ENCODE peak calls at places on chromosomes 6 and 20, in four cellular contexts. O is HepG2, Q is H1, B is GM12878. Y is an unnamed sample.

GRCh38 chr20:46933150-46933549 is 38.5 kb downstream of the EYA2 start:
- DNase-seq in Q (no peak), B (no peak), O (no peak), Y (no peak)

GRCh38 chr20:51008718-51009117 is 14.2 kb downstream of the KCNG1 start:
- DNase-seq in B (no peak), Q (no peak), O (no peak), Y (no peak)

GRCh38 chr6:31792741-31793140 is 2.8 kb downstream of the VARS1 start:
- DNase-seq in Q (no peak), O (no peak), B (no peak), Y (no peak)

GRCh38 chr6:26660096-26660425 is 515 bp upstream of the ZNF322 start:
- DNase-seq in B (no peak), O (peak; percentile 27), Q (no peak), Y (no peak)

GRCh38 chr6:4413073-4413472 is 277.7 kb upstream of the ECI2 start:
- DNase-seq in O (no peak), Q (no peak), B (no peak), Y (no peak)

GRCh38 chr6:117555882-117556498 is 46.3 kb downstream of the GOPC start:
- DNase-seq in O (peak; percentile 27), B (no peak), Q (no peak), Y (no peak)

GRCh38 chr20:54167909-54168872 is 5.6 kb downstream of the CYP24A1 start:
- DNase-seq in Q (no peak), B (no peak), O (peak; percentile 47), Y (no peak)

GRCh38 chr6:93047033-93047432 is 372.3 kb downstream of the EPHA7 start:
- DNase-seq in B (no peak), Q (no peak), O (no peak), Y (no peak)

GRCh38 chr6:166587631-166588413 is 1.3 kb upstream of the RAMACL start:
- DNase-seq in Q (no peak), B (peak; percentile 58), O (no peak), Y (no peak)

GRCh38 chr20:5973172-5973571 is 22.7 kb downstream of the MCM8 start:
- DNase-seq in O (no peak), B (no peak), Q (no peak), Y (no peak)

GRCh38 chr6:70901324-70901723 is 55.5 kb downstream of the B3GAT2 start:
- DNase-seq in O (no peak), B (no peak), Q (no peak), Y (no peak)

GRCh38 chr20:1876975-1877603 is 18.1 kb upstream of the SIRPA start:
- DNase-seq in O (no peak), Q (no peak), B (no peak), Y (no peak)

GRCh38 chr20:8153281-8153908 is 21.3 kb downstream of the PLCB1 start:
- DNase-seq in O (no peak), B (peak; percentile 51), Q (no peak), Y (no peak)

GRCh38 chr6:155434117-155434516 is 21.5 kb downstream of the NOX3 start:
- DNase-seq in B (no peak), Q (no peak), O (no peak), Y (no peak)

GRCh38 chr20:33990075-33990474 is 3.6 kb upstream of the RALY start:
- DNase-seq in Q (no peak), B (no peak), O (no peak), Y (no peak)

GRCh38 chr6:80508885-80509630 is 402.6 kb downstream of the BCKDHB start:
- DNase-seq in O (peak; percentile 76), Q (no peak), B (no peak), Y (no peak)

GRCh38 chr6:53441035-53441493 is 92.3 kb upstream of the ELOVL5 start:
- DNase-seq in B (no peak), Q (no peak), O (no peak), Y (no peak)

GRCh38 chr20:52060794-52061714 is 130.5 kb downstream of the ZFP64 start:
- DNase-seq in O (peak; percentile 71), Q (no peak), B (no peak), Y (peak; percentile 74)

GRCh38 chr20:54475334-54476287 is at the start of gene DOK5:
- DNase-seq in O (no peak), Q (no peak), B (no peak), Y (no peak)

GRCh38 chr20:44642203-44643153 is 9.0 kb downstream of the ADA start:
- DNase-seq in Q (no peak), B (peak; percentile 77), O (peak; percentile 69), Y (peak; percentile 44)

GRCh38 chr6:144500886-144501285 is 215.8 kb downstream of the UTRN start:
- DNase-seq in Q (no peak), O (no peak), B (no peak), Y (no peak)

GRCh38 chr6:28719275-28719940 is 193.7 kb downstream of the GPX5 start:
- DNase-seq in Q (no peak), O (peak; percentile 35), B (no peak), Y (no peak)

GRCh38 chr6:91476000-91476399 is 889.1 kb upstream of the MAP3K7 start:
- DNase-seq in B (no peak), Q (no peak), O (peak; percentile 7), Y (no peak)

GRCh38 chr6:54361734-54362133 is 53.5 kb downstream of the TINAG start:
- DNase-seq in Q (no peak), B (no peak), O (no peak), Y (no peak)

GRCh38 chr6:118377711-118378414 is 170.2 kb upstream of the PLN start:
- DNase-seq in O (no peak), B (no peak), Q (no peak), Y (no peak)

GRCh38 chr6:133315811-133316210 is 74.7 kb downstream of the EYA4 start:
- DNase-seq in Q (no peak), O (no peak), B (no peak), Y (no peak)

GRCh38 chr6:108591040-108591816 is 30.5 kb downstream of the FOXO3 start:
- DNase-seq in Q (no peak), B (no peak), O (no peak), Y (no peak)

DNA sequence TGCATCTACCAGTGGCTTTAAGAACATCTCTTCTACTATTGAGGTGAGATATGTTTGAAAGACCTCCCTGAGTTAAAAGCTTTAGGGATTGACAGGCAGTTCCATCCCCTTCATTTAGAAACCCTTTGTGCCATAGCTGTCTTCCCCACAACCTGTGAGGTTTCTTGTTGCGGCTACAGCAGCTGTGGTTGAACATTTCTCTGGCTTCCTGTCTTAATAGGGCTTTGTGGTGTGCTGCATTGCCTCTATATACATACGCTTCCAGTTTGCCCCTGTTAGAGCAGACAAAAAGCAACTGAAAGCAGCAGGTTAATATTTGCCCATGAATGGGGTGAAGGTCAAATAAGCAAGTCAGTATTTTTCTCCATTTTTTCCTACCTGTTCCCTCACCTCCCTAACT is 210.2 kb downstream of the TMEM200A start:
- DNase-seq in Q (no peak), B (peak; percentile 87), O (peak; percentile 15), Y (no peak)
- TF ChIP-seq YY1 in Q (no peak), B (no peak), O (no peak), Y (no peak)

GRCh38 chr20:35489717-35490116 is 34.3 kb downstream of the CEP250 start:
- DNase-seq in B (no peak), O (no peak), Q (no peak), Y (no peak)
- H3K4me3 ChIP-seq in B (peak overlapping the region; percentile 100), O (no peak overlapping the region), Q (no peak overlapping the region), Y (no peak overlapping the region)

DNA sequence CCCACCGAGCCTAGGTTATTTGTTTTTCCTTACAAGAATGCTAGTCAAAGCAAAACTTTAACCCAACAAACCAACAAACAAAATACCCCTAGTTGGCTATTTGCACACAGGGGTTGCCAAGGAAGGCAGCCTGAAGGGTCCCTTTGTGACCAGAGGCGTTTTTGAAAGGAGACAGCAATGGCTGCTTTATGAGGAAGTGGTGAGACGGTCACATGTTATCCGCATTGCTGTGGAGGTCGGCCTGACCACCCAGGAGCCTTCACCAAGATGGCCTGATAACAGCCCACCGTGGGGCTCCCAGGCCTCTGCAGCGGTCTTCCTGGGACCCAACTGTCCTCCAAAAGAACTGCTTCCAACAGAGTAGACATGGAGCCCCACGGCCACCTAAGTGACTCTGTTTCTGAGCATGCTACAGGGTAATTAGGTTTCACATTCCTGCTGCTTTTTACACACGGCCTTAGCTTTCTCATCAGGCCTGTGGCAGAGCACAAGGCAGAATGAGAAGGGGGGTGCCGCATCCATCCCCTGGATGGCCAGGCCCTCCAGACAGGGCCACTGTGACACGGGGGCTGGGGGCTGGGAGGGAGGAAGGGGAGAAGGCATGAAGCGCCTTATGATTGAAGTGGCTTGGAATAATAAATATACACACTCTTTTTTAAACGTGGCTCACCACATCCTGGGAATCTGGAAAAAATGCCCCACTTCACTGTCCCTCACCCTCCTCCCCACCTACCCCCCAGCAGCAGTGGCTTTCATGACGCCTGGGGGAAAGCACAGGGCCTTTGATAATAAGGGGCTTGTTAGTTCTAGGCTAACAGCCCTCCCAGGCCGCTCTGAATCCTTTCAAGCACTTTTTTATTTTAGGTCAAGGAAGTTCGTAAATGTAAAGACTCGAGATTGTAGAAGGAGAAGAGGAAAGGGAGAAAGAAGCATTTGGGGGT is 86.0 kb downstream of the CLIC5 start:
- DNase-seq in Q (no peak), O (no peak), B (no peak), Y (no peak)
- TF ChIP-seq SUZ12 in Q (no peak), O (no peak), B (no peak), Y (no peak)

DNA sequence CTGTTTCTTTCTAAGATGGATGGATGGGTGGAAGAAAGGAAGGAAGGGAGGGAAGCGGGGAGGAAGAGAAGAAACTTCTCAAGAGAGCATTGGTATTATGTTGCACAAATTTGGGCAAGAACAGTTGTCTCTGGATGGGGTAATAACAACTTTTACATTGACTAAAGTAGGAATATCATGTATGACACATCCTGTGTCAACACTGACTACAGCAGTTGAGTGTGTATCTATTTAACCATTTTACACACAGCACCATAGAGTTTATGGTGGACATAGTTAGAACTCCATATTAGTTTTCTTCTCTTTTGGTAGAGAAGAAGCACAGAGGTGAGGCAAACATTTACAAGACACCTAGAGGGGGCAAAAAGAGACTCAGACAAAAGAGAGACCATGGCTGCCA is 44.2 kb upstream of the RNF146 start:
- DNase-seq in O (no peak), Q (no peak), B (no peak), Y (no peak)
- TF ChIP-seq YY1 in O (no peak), Q (no peak), B (no peak), Y (no peak)

GRCh38 chr6:81997091-81997926 is 244.8 kb upstream of the TENT5A start:
- DNase-seq in O (no peak), Q (no peak), B (peak; percentile 57), Y (no peak)

GRCh38 chr6:81999826-82000225 is 247.3 kb upstream of the TENT5A start:
- DNase-seq in O (no peak), B (no peak), Q (no peak), Y (no peak)

GRCh38 chr6:81996414-81996813 is 243.9 kb upstream of the TENT5A start:
- DNase-seq in B (no peak), O (no peak), Q (no peak), Y (no peak)

GRCh38 chr6:81999270-81999669 is 246.8 kb upstream of the TENT5A start:
- DNase-seq in Q (no peak), O (peak; percentile 50), B (no peak), Y (no peak)

DNA sequence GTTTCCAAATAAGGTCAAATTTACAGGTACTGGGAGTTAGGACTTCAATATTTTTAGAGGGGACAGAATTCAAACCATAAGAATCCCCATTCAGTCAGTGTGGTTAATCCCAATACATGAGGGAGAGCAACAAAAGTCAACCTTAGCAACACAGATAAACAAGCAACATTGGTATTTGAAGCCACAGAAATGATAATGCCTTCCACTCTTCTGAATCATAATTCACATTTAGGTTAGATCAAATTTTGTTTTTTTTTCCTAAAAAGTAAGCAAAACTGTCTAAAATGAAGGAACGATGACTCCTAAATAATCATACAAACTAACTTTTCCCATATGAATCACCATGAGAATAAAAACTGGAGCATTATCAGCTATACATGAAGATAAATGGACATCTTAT is 246.0 kb upstream of the TENT5A start:
- DNase-seq in B (no peak), Q (no peak), O (no peak), Y (no peak)
- H3K4me3 ChIP-seq in B (no peak overlapping the region), Q (no peak overlapping the region), O (no peak overlapping the region), Y (no peak overlapping the region)